ENCODE peak calls at places on chromosomes 5 and 9, in six cellular contexts. T, D, Z, Q, M and Y are unnamed samples.

GRCh38 chr5:179427032-179427675 is 81.9 kb upstream of the ADAMTS2 start:
- DNase-seq in D (no peak), Q (no peak), Z (no peak), T (no peak), M (no peak), Y (no peak)

GRCh38 chr9:19517202-19517942 is 108.6 kb downstream of the ACER2 start:
- DNase-seq in Q (peak), Z (no peak), D (no peak), M (peak), T (no peak), Y (no peak)

GRCh38 chr5:61805101-61805500 is 473.0 kb downstream of the ZSWIM6 start:
- DNase-seq in T (peak), D (no peak), M (no peak), Q (no peak), Z (no peak), Y (peak)

GRCh38 chr5:119022017-119022745 is 33.8 kb upstream of the DTWD2 start:
- DNase-seq in M (no peak), Q (peak), Z (no peak), D (no peak), T (peak), Y (peak)

GRCh38 chr9:89732295-89732951 is 127.6 kb downstream of the GADD45G start:
- DNase-seq in Z (no peak), T (no peak), Q (no peak), D (no peak), M (no peak), Y (no peak)

GRCh38 chr5:73234156-73234555 is 61.2 kb downstream of the TMEM174 start:
- DNase-seq in D (no peak), Q (no peak), Z (no peak), M (no peak), T (no peak), Y (no peak)

GRCh38 chr9:128902351-128903078 is 18.3 kb upstream of the PHYHD1 start:
- DNase-seq in D (no peak), Z (no peak), M (no peak), Q (no peak), T (no peak), Y (no peak)

GRCh38 chr9:19286634-19287188 is 56.2 kb downstream of the DENND4C start:
- DNase-seq in Z (peak), T (peak), Q (no peak), M (no peak), D (no peak), Y (peak)

GRCh38 chr9:89664896-89665329 is 60.1 kb downstream of the GADD45G start:
- DNase-seq in M (no peak), Z (no peak), Q (no peak), T (no peak), D (no peak), Y (no peak)

GRCh38 chr9:95506692-95507455 is 9.9 kb downstream of the PTCH1 start:
- DNase-seq in Z (peak), D (no peak), T (peak), M (peak), Q (peak), Y (peak)

GRCh38 chr5:132561601-132562000 is 4.8 kb downstream of the RAD50 start:
- DNase-seq in D (no peak), T (no peak), Q (no peak), M (no peak), Z (no peak), Y (peak)

GRCh38 chr5:1973391-1974013 is 90.8 kb upstream of the IRX4 start:
- DNase-seq in T (no peak), Q (no peak), D (no peak), M (no peak), Z (no peak), Y (no peak)

GRCh38 chr5:53923969-53924876 is 363.8 kb downstream of the NDUFS4 start:
- DNase-seq in Z (no peak), T (no peak), Q (no peak), D (no peak), M (no peak), Y (peak)

GRCh38 chr9:99026956-99027298 is 78.0 kb upstream of the TGFBR1 start:
- DNase-seq in T (no peak), Q (no peak), Z (no peak), D (no peak), M (no peak), Y (no peak)

GRCh38 chr5:178673801-178674200 is 47.0 kb upstream of the CLK4 start:
- DNase-seq in D (no peak), Q (no peak), M (no peak), Z (no peak), T (no peak), Y (no peak)

GRCh38 chr5:61333351-61334223 is 1.5 kb downstream of the ZSWIM6 start:
- DNase-seq in Z (no peak), T (no peak), Q (peak), D (no peak), M (peak), Y (no peak)

GRCh38 chr9:92147030-92147853 is 32.0 kb upstream of the SPTLC1 start:
- DNase-seq in Q (no peak), T (peak), Z (no peak), D (no peak), M (peak), Y (peak)

GRCh38 chr5:152560508-152561137 is 155.5 kb upstream of the NMUR2 start:
- DNase-seq in M (peak), Q (peak), D (no peak), Z (peak), T (peak), Y (peak)

GRCh38 chr9:132877818-132878694 is at the start of gene AK8:
- DNase-seq in Z (peak), M (peak), Q (peak), D (no peak), T (peak), Y (peak)

GRCh38 chr9:73199886-73200285 is 48.2 kb downstream of the ANXA1 start:
- DNase-seq in Q (peak), T (peak), Z (peak), D (no peak), M (peak), Y (no peak)

GRCh38 chr5:177419045-177419444 is 7.4 kb upstream of the GRK6 start:
- DNase-seq in D (no peak), M (no peak), Z (no peak), T (no peak), Q (no peak), Y (peak)

GRCh38 chr5:134649163-134649916 is 755 bp downstream of the SEC24A start:
- DNase-seq in D (no peak), Q (peak), T (no peak), M (peak), Z (no peak), Y (peak)

GRCh38 chr5:367358-368130 is 46.0 kb downstream of the AHRR start:
- DNase-seq in T (no peak), Q (no peak), M (no peak), D (no peak), Z (no peak), Y (no peak)

GRCh38 chr9:23849379-23849778 is 23.3 kb upstream of the ELAVL2 start:
- DNase-seq in Q (no peak), Z (no peak), D (no peak), T (no peak), M (no peak), Y (no peak)

GRCh38 chr9:127808347-127809001 is 5.8 kb downstream of the FPGS start:
- DNase-seq in T (no peak), Q (peak), D (no peak), M (no peak), Z (no peak), Y (no peak)

GRCh38 chr5:154370119-154370518 is 75.7 kb upstream of the SAP30L start:
- DNase-seq in D (no peak), Z (no peak), M (no peak), Q (no peak), T (no peak), Y (peak)

GRCh38 chr5:1400211-1400855 is 44.9 kb downstream of the SLC6A3 start:
- DNase-seq in T (no peak), D (no peak), Q (no peak), M (no peak), Z (no peak), Y (no peak)

GRCh38 chr5:32096891-32097592 is 77.1 kb downstream of the GOLPH3 start:
- DNase-seq in M (no peak), Z (no peak), Q (no peak), D (no peak), T (no peak), Y (peak)

GRCh38 chr5:128632264-128632663 is 94.2 kb upstream of the FBN2 start:
- DNase-seq in D (no peak), Z (no peak), T (peak), M (no peak), Q (no peak), Y (no peak)

GRCh38 chr5:59293700-59294099 is 599.8 kb downstream of the PDE4D start:
- DNase-seq in Q (no peak), M (no peak), Z (no peak), T (no peak), D (no peak), Y (no peak)

GRCh38 chr5:91468643-91469422 is 85.7 kb upstream of the ARRDC3 start:
- DNase-seq in Z (no peak), T (no peak), D (no peak), Q (peak), M (no peak), Y (no peak)

GRCh38 chr9:133505901-133506652 is 18.7 kb downstream of the MYMK start:
- DNase-seq in M (peak), Z (no peak), T (no peak), D (no peak), Q (peak), Y (peak)

GRCh38 chr9:122370869-122371467 is at the start of gene PTGS1:
- DNase-seq in Q (peak), Z (no peak), M (peak), D (no peak), T (no peak), Y (peak)

GRCh38 chr5:88984040-88984439 is 101.1 kb upstream of the MEF2C start:
- DNase-seq in D (no peak), Z (peak), M (no peak), T (no peak), Q (no peak), Y (no peak)

GRCh38 chr5:179125789-179126505 is 65.8 kb downstream of the ZNF354C start:
- DNase-seq in M (no peak), D (no peak), Z (no peak), T (no peak), Q (no peak), Y (no peak)

GRCh38 chr5:14011089-14012004 is 66.9 kb upstream of the DNAH5 start:
- DNase-seq in Z (peak), T (peak), Q (peak), D (no peak), M (peak), Y (peak)
- TF ChIP-seq USF2 in Z (no peak), T (no peak), Q (no peak), D (no peak), M (no peak), Y (peak)

GRCh38 chr9:76817489-76817888 is 53.3 kb downstream of the PCA3 start:
- DNase-seq in Q (no peak), M (no peak), D (no peak), Z (no peak), T (peak), Y (peak)

GRCh38 chr9:76820431-76820830 is 56.2 kb downstream of the PCA3 start:
- DNase-seq in D (no peak), Z (no peak), Q (no peak), T (no peak), M (no peak), Y (no peak)

DNA sequence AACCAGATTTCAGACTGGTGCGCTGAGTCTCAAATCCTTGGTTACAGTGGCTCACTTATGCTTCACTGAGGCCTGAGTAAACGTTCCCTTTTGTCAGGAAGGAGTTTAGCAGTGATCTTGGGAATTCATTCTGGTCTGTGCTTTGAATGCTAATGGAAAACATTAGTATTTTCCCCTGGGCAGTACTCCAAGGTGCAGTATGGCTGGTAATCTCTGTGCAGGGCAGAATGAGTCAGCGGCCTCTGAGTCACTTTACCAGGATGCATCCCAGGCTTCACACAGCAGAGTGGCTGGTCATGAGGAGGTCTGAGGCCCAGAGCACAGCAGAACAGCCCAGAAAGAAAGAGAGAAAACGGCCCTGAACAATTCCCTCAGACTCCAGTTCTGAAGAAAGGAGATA is 54.0 kb downstream of the PCA3 start:
- DNase-seq in Z (peak), D (no peak), Q (no peak), M (no peak), T (peak), Y (peak)
- TF ChIP-seq SMC3 in Z (no peak), D (no peak), Q (no peak), M (no peak), T (no peak), Y (peak)

GRCh38 chr5:172505403-172505759 is 51.1 kb upstream of the SH3PXD2B start:
- DNase-seq in Q (no peak), Z (no peak), M (no peak), T (no peak), D (no peak), Y (no peak)
- TF ChIP-seq USF2 in Q (no peak), Z (no peak), M (no peak), T (no peak), D (no peak), Y (no peak)

GRCh38 chr9:21933865-21934264 is 60.3 kb downstream of the CDKN2A start:
- DNase-seq in T (no peak), Q (no peak), D (no peak), Z (no peak), M (no peak), Y (peak)
- TF ChIP-seq SMC3 in T (no peak), Q (no peak), D (no peak), Z (no peak), M (no peak), Y (no peak)

GRCh38 chr5:57681942-57682341 is 199.3 kb upstream of the ACTBL2 start:
- DNase-seq in D (no peak), M (no peak), Q (no peak), Z (no peak), T (no peak), Y (peak)
- TF ChIP-seq USF2 in D (no peak), M (no peak), Q (no peak), Z (no peak), T (no peak), Y (no peak)

GRCh38 chr5:123511648-123512605 is at the start of gene CSNK1G3:
- DNase-seq in D (peak), Q (peak), Z (peak), T (peak), M (peak), Y (peak)

GRCh38 chr5:123512631-123513461 is 869 bp downstream of the CSNK1G3 start:
- DNase-seq in M (peak), T (peak), D (no peak), Z (peak), Q (peak), Y (peak)

GRCh38 chr5:123514615-123515355 is 2.8 kb downstream of the CSNK1G3 start:
- DNase-seq in D (no peak), M (no peak), T (no peak), Q (no peak), Z (peak), Y (no peak)

GRCh38 chr5:123508441-123508840 is 3.5 kb upstream of the CSNK1G3 start:
- DNase-seq in T (no peak), Z (no peak), M (no peak), Q (no peak), D (no peak), Y (no peak)

GRCh38 chr5:123511290-123511647 is 708 bp upstream of the CSNK1G3 start:
- DNase-seq in D (no peak), T (no peak), Z (peak), M (no peak), Q (no peak), Y (peak)
- TF ChIP-seq SMC3 in D (no peak), T (no peak), Z (no peak), M (no peak), Q (no peak), Y (no peak)

DNA sequence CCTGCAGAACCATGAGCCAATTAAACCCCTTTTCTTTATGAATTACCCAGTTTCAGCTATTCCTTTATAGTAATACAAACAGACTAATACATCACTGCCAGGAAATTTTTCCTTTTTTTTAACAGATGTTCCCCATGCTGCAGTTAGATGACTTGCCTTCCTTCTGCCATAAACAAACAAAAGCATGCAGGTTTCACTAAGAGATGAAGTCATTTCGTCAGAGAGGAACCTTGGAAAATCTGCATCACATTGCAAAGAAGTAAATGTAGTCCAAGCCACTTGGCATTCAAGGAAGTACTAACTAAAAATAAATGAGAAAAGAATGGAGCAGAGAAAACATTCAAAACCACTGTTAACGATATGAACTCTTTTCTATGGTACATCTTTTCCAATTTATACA is 194.1 kb upstream of the EFNA5 start:
- DNase-seq in Z (no peak), Q (no peak), T (peak), M (no peak), D (no peak), Y (peak)
- TF ChIP-seq USF2 in Z (no peak), Q (no peak), T (no peak), M (no peak), D (no peak), Y (no peak)